ENCODE peak calls at places on chromosomes 12 and 14, in six cellular contexts. I, B, N, Q, C and Z are unnamed samples.

GRCh38 chr14:33484264-33484663 is 466.6 kb downstream of the EGLN3 start:
- DNase-seq in N (no peak), B (peak; percentile 26), I (no peak), Q (no peak), C (no peak), Z (no peak)

GRCh38 chr12:10771132-10771733 is 31.2 kb downstream of the TAS2R7 start:
- DNase-seq in I (no peak), C (no peak), Q (no peak), N (peak; percentile 51), B (peak; percentile 64), Z (peak; percentile 37)

GRCh38 chr14:100776681-100777365 is 49.1 kb upstream of the MEG3 start:
- DNase-seq in C (no peak), B (no peak), N (no peak), Q (no peak), I (no peak), Z (no peak)

GRCh38 chr12:11731455-11731854 is 82.0 kb downstream of the ETV6 start:
- DNase-seq in Q (no peak), I (no peak), C (peak; percentile 34), N (peak; percentile 73), B (peak; percentile 66), Z (no peak)

GRCh38 chr12:64723630-64724029 is 35.6 kb downstream of the GNS start:
- DNase-seq in N (no peak), Q (no peak), B (no peak), I (no peak), C (no peak), Z (no peak)

GRCh38 chr14:36057452-36058142 is 118.9 kb downstream of the PTCSC3 start:
- DNase-seq in I (no peak), B (peak; percentile 5), Q (no peak), N (no peak), C (no peak), Z (no peak)

GRCh38 chr12:45124485-45125155 is 73.7 kb upstream of the DBX2 start:
- DNase-seq in B (no peak), I (no peak), Q (no peak), C (no peak), N (no peak), Z (no peak)

GRCh38 chr12:45828402-45828801 is 98.9 kb downstream of the ARID2 start:
- DNase-seq in Q (no peak), B (no peak), C (no peak), N (no peak), I (no peak), Z (no peak)

GRCh38 chr14:93538411-93538810 is 107.7 kb downstream of the UNC79 start:
- DNase-seq in N (peak; percentile 2), I (peak; percentile 88), C (no peak), Q (peak; percentile 7), B (no peak), Z (peak; percentile 70)

GRCh38 chr14:23130875-23131274 is 11.8 kb upstream of the CEBPE start:
- DNase-seq in I (no peak), C (no peak), Q (no peak), N (no peak), B (peak; percentile 65), Z (no peak)

GRCh38 chr12:32400866-32401265 is 1.5 kb downstream of the FGD4 start:
- DNase-seq in I (no peak), N (no peak), B (no peak), Q (no peak), C (no peak), Z (no peak)

GRCh38 chr12:6849976-6850560 is 1.0 kb downstream of the CDCA3 start:
- DNase-seq in Q (no peak), B (no peak), C (no peak), N (no peak), I (no peak), Z (no peak)
- H3K4me3 ChIP-seq in Q (peak overlapping the region; percentile 87), B (peak overlapping the region; percentile 53), C (peak overlapping the region; percentile 87), N (peak overlapping the region; percentile 25), I (no peak overlapping the region), Z (peak overlapping the region; percentile 92)

DNA sequence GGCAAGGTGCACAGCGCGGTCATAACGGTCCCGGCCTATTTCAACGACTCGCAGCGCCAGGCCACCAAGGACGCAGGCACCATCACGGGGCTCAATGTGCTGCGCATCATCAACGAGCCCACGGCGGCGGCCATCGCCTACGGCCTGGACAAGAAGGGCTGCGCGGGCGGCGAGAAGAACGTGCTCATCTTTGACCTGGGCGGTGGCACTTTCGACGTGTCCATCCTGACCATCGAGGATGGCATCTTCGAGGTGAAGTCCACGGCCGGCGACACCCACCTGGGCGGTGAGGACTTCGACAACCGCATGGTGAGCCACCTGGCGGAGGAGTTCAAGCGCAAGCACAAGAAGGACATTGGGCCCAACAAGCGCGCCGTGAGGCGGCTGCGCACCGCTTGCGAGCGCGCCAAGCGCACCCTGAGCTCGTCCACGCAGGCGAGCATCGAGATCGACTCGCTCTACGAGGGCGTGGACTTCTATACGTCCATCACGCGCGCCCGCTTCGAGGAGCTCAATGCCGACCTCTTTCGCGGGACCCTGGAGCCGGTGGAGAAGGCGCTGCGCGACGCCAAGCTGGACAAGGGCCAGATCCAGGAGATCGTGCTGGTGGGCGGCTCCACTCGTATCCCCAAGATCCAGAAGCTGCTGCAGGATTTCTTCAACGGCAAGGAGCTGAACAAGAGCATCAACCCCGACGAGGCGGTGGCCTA is 875 bp downstream of the HSPA2 start:
- DNase-seq in N (no peak), B (no peak), Q (no peak), C (no peak), I (peak; percentile 29), Z (no peak)
- H3K4me3 ChIP-seq in N (peak overlapping the region; percentile 67), B (no peak overlapping the region), Q (no peak overlapping the region), C (no peak overlapping the region), I (peak overlapping the region; percentile 58), Z (no peak overlapping the region)

GRCh38 chr14:27077181-27077738 is 479.4 kb upstream of the NOVA1 start:
- DNase-seq in Q (no peak), N (no peak), C (no peak), I (no peak), B (no peak), Z (no peak)
- H3K4me3 ChIP-seq in Q (no peak overlapping the region), N (no peak overlapping the region), C (no peak overlapping the region), I (no peak overlapping the region), B (no peak overlapping the region), Z (no peak overlapping the region)

GRCh38 chr12:101204598-101205304 is 5.3 kb downstream of the SLC5A8 start:
- DNase-seq in N (no peak), B (no peak), C (no peak), Q (no peak), I (peak; percentile 24), Z (no peak)

GRCh38 chr12:101207086-101207780 is 2.8 kb downstream of the SLC5A8 start:
- DNase-seq in B (no peak), N (no peak), Q (no peak), C (no peak), I (no peak), Z (no peak)

GRCh38 chr12:101209319-101210302 is at the start of gene SLC5A8:
- DNase-seq in B (no peak), Q (no peak), I (peak; percentile 25), C (no peak), N (no peak), Z (no peak)
- H3K4me3 ChIP-seq in B (peak within 1 kb of the TSS; percentile 31), Q (no peak within 1 kb of the TSS), I (peak within 1 kb of the TSS; percentile 36), C (no peak within 1 kb of the TSS), N (no peak within 1 kb of the TSS), Z (no peak within 1 kb of the TSS)